ENCODE peak calls at places on chromosome 21, in seven cellular contexts. One of them, this sample, is unnamed.

GRCh38 chr21:39037807-39038405 is 145.3 kb downstream of the PSMG1 start:
- DNase-seq in T-helper 2 cell: no peak
- DNase-seq in retina: no peak
- DNase-seq in NCI-H2081: no peak
- DNase-seq in tibial nerve: no peak
- DNase-seq in H54: peak; percentile 41
- DNase-seq in HuH-7: no peak
- DNase-seq in this sample: no peak

GRCh38 chr21:35338281-35338680 is 289.2 kb upstream of the RUNX1 start:
- DNase-seq in T-helper 2 cell: no peak
- DNase-seq in retina: no peak
- DNase-seq in NCI-H2081: no peak
- DNase-seq in tibial nerve: no peak
- DNase-seq in H54: no peak
- DNase-seq in HuH-7: no peak
- DNase-seq in this sample: no peak

GRCh38 chr21:46108827-46109226 is 10.9 kb downstream of the COL6A2 start:
- DNase-seq in T-helper 2 cell: no peak
- DNase-seq in retina: no peak
- DNase-seq in NCI-H2081: no peak
- DNase-seq in tibial nerve: no peak
- DNase-seq in H54: no peak
- DNase-seq in HuH-7: no peak
- DNase-seq in this sample: no peak

GRCh38 chr21:24110846-24111245 is 1496.4 kb downstream of the MRPL39 start:
- DNase-seq in T-helper 2 cell: no peak
- DNase-seq in retina: no peak
- DNase-seq in NCI-H2081: no peak
- DNase-seq in tibial nerve: no peak
- DNase-seq in H54: no peak
- DNase-seq in HuH-7: no peak
- DNase-seq in this sample: no peak

GRCh38 chr21:42381347-42381984 is 14.4 kb downstream of the TMPRSS3 start:
- DNase-seq in T-helper 2 cell: no peak
- DNase-seq in retina: no peak
- DNase-seq in NCI-H2081: peak; percentile 30
- DNase-seq in tibial nerve: no peak
- DNase-seq in H54: peak; percentile 30
- DNase-seq in HuH-7: peak; percentile 73
- DNase-seq in this sample: peak; percentile 80

GRCh38 chr21:31351438-31351837 is 7.4 kb upstream of the TIAM1 start:
- DNase-seq in T-helper 2 cell: no peak
- DNase-seq in retina: no peak
- DNase-seq in NCI-H2081: no peak
- DNase-seq in tibial nerve: no peak
- DNase-seq in H54: peak; percentile 78
- DNase-seq in HuH-7: no peak
- DNase-seq in this sample: no peak

GRCh38 chr21:44356636-44357035 is 3.2 kb downstream of the TRPM2 start:
- DNase-seq in T-helper 2 cell: no peak
- DNase-seq in retina: no peak
- DNase-seq in NCI-H2081: no peak
- DNase-seq in tibial nerve: no peak
- DNase-seq in H54: no peak
- DNase-seq in HuH-7: no peak
- DNase-seq in this sample: no peak

GRCh38 chr21:31193761-31194160 is 150.3 kb downstream of the TIAM1 start:
- DNase-seq in T-helper 2 cell: no peak
- DNase-seq in retina: no peak
- DNase-seq in NCI-H2081: no peak
- DNase-seq in tibial nerve: no peak
- DNase-seq in H54: no peak
- DNase-seq in HuH-7: no peak
- DNase-seq in this sample: no peak

GRCh38 chr21:42009018-42009830 is 936 bp downstream of the ZBTB21 start:
- DNase-seq in T-helper 2 cell: peak; percentile 54
- DNase-seq in retina: peak; percentile 87
- DNase-seq in NCI-H2081: peak; percentile 20
- DNase-seq in tibial nerve: peak; percentile 33
- DNase-seq in H54: no peak
- DNase-seq in HuH-7: peak; percentile 40
- DNase-seq in this sample: peak; percentile 56

GRCh38 chr21:38968887-38969543 is 163.3 kb downstream of the ETS2 start:
- DNase-seq in T-helper 2 cell: no peak
- DNase-seq in retina: no peak
- DNase-seq in NCI-H2081: peak; percentile 50
- DNase-seq in tibial nerve: no peak
- DNase-seq in H54: no peak
- DNase-seq in HuH-7: no peak
- DNase-seq in this sample: no peak

GRCh38 chr21:38780879-38781278 is 24.9 kb upstream of the ETS2 start:
- DNase-seq in T-helper 2 cell: no peak
- DNase-seq in retina: no peak
- DNase-seq in NCI-H2081: no peak
- DNase-seq in tibial nerve: no peak
- DNase-seq in H54: no peak
- DNase-seq in HuH-7: no peak
- DNase-seq in this sample: no peak

GRCh38 chr21:45534591-45535331 is 7.5 kb downstream of the SLC19A1 start:
- DNase-seq in T-helper 2 cell: no peak
- DNase-seq in retina: peak; percentile 92
- DNase-seq in NCI-H2081: no peak
- DNase-seq in tibial nerve: no peak
- DNase-seq in H54: no peak
- DNase-seq in HuH-7: no peak
- DNase-seq in this sample: no peak